ENCODE peak calls at places on chromosomes 11 and 22, in four cellular contexts. P is stomach, V is mesendoderm, T is upper lobe of right lung. I is an unnamed sample.

GRCh38 chr22:45210577-45211431 is 29.9 kb downstream of the KIAA0930 start:
- DNase-seq in V (no peak), P (no peak), T (peak; percentile 61), I (peak; percentile 44)

GRCh38 chr22:23784215-23784732 is 2.5 kb upstream of the SMARCB1 start:
- DNase-seq in T (no peak), P (peak; percentile 46), V (no peak), I (no peak)

GRCh38 chr11:67105964-67106363 is 13.1 kb upstream of the KDM2A start:
- DNase-seq in T (no peak), V (no peak), P (no peak), I (no peak)

GRCh38 chr11:44788536-44789227 is 61.9 kb downstream of the TSPAN18 start:
- DNase-seq in T (no peak), V (no peak), P (no peak), I (peak; percentile 37)

GRCh38 chr22:43136801-43137200 is 6.4 kb downstream of the MCAT start:
- DNase-seq in T (no peak), V (no peak), P (no peak), I (no peak)

GRCh38 chr11:60743058-60743457 is 13.6 kb upstream of the MS4A15 start:
- DNase-seq in T (no peak), V (peak; percentile 28), P (no peak), I (no peak)

GRCh38 chr22:31526275-31526674 is 29.9 kb downstream of the SFI1 start:
- DNase-seq in T (no peak), V (no peak), P (no peak), I (no peak)

GRCh38 chr22:21698430-21699329 is 32.9 kb downstream of the PPIL2 start:
- DNase-seq in V (peak; percentile 14), P (no peak), T (no peak), I (no peak)

GRCh38 chr11:95337175-95337957 is 106.4 kb upstream of the SESN3 start:
- DNase-seq in T (peak; percentile 68), P (peak; percentile 38), V (peak; percentile 87), I (peak; percentile 87)

GRCh38 chr11:127627629-127628462 is 627.3 kb upstream of the KIRREL3 start:
- DNase-seq in P (no peak), T (no peak), V (peak; percentile 18), I (no peak)

GRCh38 chr11:11512502-11512901 is 109.3 kb downstream of the GALNT18 start:
- DNase-seq in T (no peak), P (no peak), V (no peak), I (no peak)
- H3K27ac ChIP-seq in T (no peak overlapping the region), P (no peak overlapping the region), V (no peak overlapping the region), I (no peak overlapping the region)

DNA sequence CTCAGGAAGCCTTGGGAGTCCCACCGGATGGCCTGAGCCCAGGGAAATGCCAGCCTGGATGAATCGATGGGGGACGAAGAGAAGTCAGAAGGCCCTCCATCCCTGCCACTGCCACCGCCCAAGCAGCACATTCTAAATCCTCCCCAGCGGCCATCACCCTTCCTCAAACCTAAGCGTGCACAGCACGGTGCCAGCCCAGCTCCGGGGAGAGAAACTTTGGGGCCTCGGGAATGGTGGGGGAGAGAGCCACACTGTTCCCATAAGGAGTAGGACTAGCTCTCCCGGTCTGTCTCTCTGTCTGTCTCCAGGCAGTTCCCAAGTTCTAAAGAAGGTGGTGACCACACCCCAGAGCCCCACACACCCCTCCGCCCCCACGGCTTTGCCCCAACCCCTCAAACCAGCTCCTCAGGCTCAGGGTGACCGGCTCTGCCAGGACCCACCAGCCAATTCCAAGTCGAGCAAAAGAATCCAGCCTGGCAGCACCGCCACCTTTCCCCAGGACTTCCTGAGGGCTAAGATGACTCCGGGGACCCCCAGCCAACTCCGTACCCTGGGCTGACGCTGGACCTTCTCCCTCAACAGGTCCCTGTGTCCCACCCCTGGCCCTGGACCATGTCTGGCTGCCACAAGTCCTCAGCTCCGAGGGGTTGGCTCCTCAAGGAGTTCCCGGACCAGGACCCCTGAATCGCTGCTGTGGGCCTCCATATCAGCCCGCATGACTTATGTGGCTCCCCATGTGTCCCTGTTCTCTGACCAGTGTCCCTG is 2.7 kb downstream of the AHNAK start:
- DNase-seq in V (no peak), T (no peak), P (no peak), I (no peak)
- H3K27ac ChIP-seq in V (peak overlapping the region; percentile 17), T (peak overlapping the region; percentile 99), P (peak overlapping the region; percentile 99), I (peak overlapping the region; percentile 93)

GRCh38 chr11:105201166-105201565 is 61.6 kb upstream of the CARD18 start:
- DNase-seq in V (no peak), T (no peak), P (no peak), I (no peak)
- H3K27ac ChIP-seq in V (no peak overlapping the region), T (no peak overlapping the region), P (no peak overlapping the region), I (no peak overlapping the region)

GRCh38 chr11:3049430-3050243 is 7.6 kb downstream of the CARS1 start:
- DNase-seq in P (peak; percentile 76), T (peak; percentile 77), V (no peak), I (peak; percentile 92)

GRCh38 chr11:3051435-3052108 is 5.7 kb downstream of the CARS1 start:
- DNase-seq in V (peak; percentile 38), P (no peak), T (no peak), I (peak; percentile 29)

GRCh38 chr11:3052567-3052966 is 4.7 kb downstream of the CARS1 start:
- DNase-seq in V (no peak), T (no peak), P (no peak), I (no peak)

GRCh38 chr11:3052109-3052479 is 5.1 kb downstream of the CARS1 start:
- DNase-seq in V (no peak), P (no peak), T (no peak), I (no peak)

GRCh38 chr11:3050386-3051325 is 6.6 kb downstream of the CARS1 start:
- DNase-seq in V (no peak), P (no peak), T (no peak), I (peak; percentile 72)
- H3K27ac ChIP-seq in V (no peak overlapping the region), P (peak overlapping the region; percentile 77), T (no peak overlapping the region), I (no peak overlapping the region)

GRCh38 chr11:59030037-59030436 is 56.1 kb upstream of the GLYATL1B start:
- DNase-seq in V (no peak), P (no peak), T (no peak), I (peak; percentile 54)
- H3K27ac ChIP-seq in V (no peak overlapping the region), P (no peak overlapping the region), T (no peak overlapping the region), I (no peak overlapping the region)

I was measured in spleen.